ENCODE peak calls at places on chromosomes 11 and 22, in ten cellular contexts. D is tibial nerve, G is fibroblast of lung, P is ovary, L is brain microvascular endothelial cell, I is pancreas, K is mammary epithelial cell, B is lung, M is cardiac muscle cell, Q is lower lobe of right lung. R is an unnamed sample. For H3K27me3, the result is how much of the 10 kb centered on the place peaks cover.

GRCh38 chr11:95229199-95230053 is 1.6 kb downstream of the SESN3 start:
- DNase-seq in D (no peak), G (peak), P (no peak), L (no peak), I (no peak), K (peak), B (no peak), M (peak), Q (no peak), R (no peak)

GRCh38 chr11:82927264-82927880 is 25.8 kb downstream of the DDIAS start:
- DNase-seq in D (peak), G (peak), P (no peak), L (peak), I (no peak), K (peak), B (no peak), M (peak), Q (no peak), R (no peak)

GRCh38 chr11:122036022-122036421 is 80.0 kb downstream of the BLID start:
- DNase-seq in D (no peak), G (peak), P (no peak), L (peak), I (no peak), K (no peak), B (no peak), M (no peak), Q (no peak), R (no peak)

GRCh38 chr11:120413480-120413879 is 77.3 kb downstream of the ARHGEF12 start:
- DNase-seq in D (no peak), G (peak), P (no peak), L (peak), I (no peak), K (peak), B (no peak), M (no peak), Q (no peak), R (no peak)

GRCh38 chr11:122765487-122766131 is 72.7 kb upstream of the CRTAM start:
- DNase-seq in D (no peak), G (no peak), P (no peak), L (no peak), I (no peak), K (peak), B (no peak), M (no peak), Q (no peak), R (no peak)

GRCh38 chr11:59801981-59802638 is 8.5 kb downstream of the MRPL16 start:
- DNase-seq in D (peak), G (peak), P (peak), L (peak), I (no peak), K (peak), B (no peak), M (no peak), Q (no peak), R (no peak)

GRCh38 chr11:2515401-2516275 is 70.8 kb downstream of the KCNQ1 start:
- DNase-seq in D (no peak), G (no peak), P (no peak), L (no peak), I (peak), K (no peak), B (no peak), M (no peak), Q (peak), R (no peak)

GRCh38 chr11:2298795-2299747 is 2.6 kb downstream of the C11orf21 start:
- DNase-seq in D (peak), G (no peak), P (no peak), L (no peak), I (no peak), K (peak), B (peak), M (peak), Q (peak), R (no peak)

GRCh38 chr22:19646383-19646782 is 67.9 kb upstream of the SEPTIN5 start:
- DNase-seq in D (no peak), G (no peak), P (no peak), L (no peak), I (no peak), K (no peak), B (no peak), M (no peak), Q (no peak), R (no peak)

GRCh38 chr11:104968365-104968855 is at the start of gene CASP4:
- DNase-seq in D (peak), G (peak), P (peak), L (peak), I (peak), K (peak), B (peak), M (no peak), Q (no peak), R (no peak)

GRCh38 chr22:45334068-45334467 is 24.3 kb downstream of the FAM118A start:
- DNase-seq in D (no peak), G (peak), P (no peak), L (no peak), I (no peak), K (peak), B (no peak), M (no peak), Q (no peak), R (no peak)

GRCh38 chr11:117976445-117976844 is 9.7 kb upstream of the IL10RA start:
- DNase-seq in D (no peak), G (no peak), P (no peak), L (no peak), I (no peak), K (no peak), B (peak), M (no peak), Q (no peak), R (no peak)

GRCh38 chr11:114284021-114284420 is 12.2 kb upstream of the NNMT start:
- DNase-seq in D (no peak), G (no peak), P (no peak), L (no peak), I (no peak), K (no peak), B (peak), M (no peak), Q (no peak), R (no peak)

GRCh38 chr22:41480397-41480735 is 11.4 kb downstream of the ACO2 start:
- DNase-seq in D (no peak), G (peak), P (no peak), L (peak), I (no peak), K (no peak), B (no peak), M (no peak), Q (no peak), R (no peak)

GRCh38 chr22:48485144-48486135 is 1342.2 kb downstream of the BRD1 start:
- DNase-seq in D (no peak), G (no peak), P (no peak), L (no peak), I (no peak), K (no peak), B (no peak), M (no peak), Q (no peak), R (no peak)

GRCh38 chr11:132024587-132025295 is 654.3 kb downstream of the NTM start:
- DNase-seq in D (no peak), G (peak), P (no peak), L (peak), I (no peak), K (peak), B (no peak), M (no peak), Q (no peak), R (no peak)

GRCh38 chr11:116457336-116458007 is 315.3 kb downstream of the BUD13 start:
- DNase-seq in D (no peak), G (no peak), P (no peak), L (no peak), I (no peak), K (no peak), B (no peak), M (no peak), Q (no peak), R (no peak)

GRCh38 chr22:43298062-43298801 is 44.9 kb downstream of the SCUBE1 start:
- DNase-seq in D (peak), G (no peak), P (no peak), L (no peak), I (no peak), K (no peak), B (no peak), M (no peak), Q (no peak), R (no peak)

GRCh38 chr22:46201059-46201757 is 48.9 kb downstream of the CDPF1 start:
- DNase-seq in D (no peak), G (no peak), P (no peak), L (no peak), I (no peak), K (peak), B (no peak), M (no peak), Q (no peak), R (no peak)

GRCh38 chr22:44479662-44480061 is 18.4 kb downstream of the RTL6 start:
- DNase-seq in D (no peak), G (no peak), P (no peak), L (no peak), I (no peak), K (no peak), B (no peak), M (peak), Q (no peak), R (no peak)

GRCh38 chr22:39325392-39325932 is 6.0 kb upstream of the RPL3 start:
- DNase-seq in D (no peak), G (no peak), P (no peak), L (no peak), I (no peak), K (no peak), B (no peak), M (no peak), Q (no peak), R (no peak)

GRCh38 chr22:27905638-27906037 is 13.4 kb downstream of the PITPNB start:
- DNase-seq in D (no peak), G (no peak), P (no peak), L (no peak), I (no peak), K (no peak), B (no peak), M (no peak), Q (no peak), R (no peak)

DNA sequence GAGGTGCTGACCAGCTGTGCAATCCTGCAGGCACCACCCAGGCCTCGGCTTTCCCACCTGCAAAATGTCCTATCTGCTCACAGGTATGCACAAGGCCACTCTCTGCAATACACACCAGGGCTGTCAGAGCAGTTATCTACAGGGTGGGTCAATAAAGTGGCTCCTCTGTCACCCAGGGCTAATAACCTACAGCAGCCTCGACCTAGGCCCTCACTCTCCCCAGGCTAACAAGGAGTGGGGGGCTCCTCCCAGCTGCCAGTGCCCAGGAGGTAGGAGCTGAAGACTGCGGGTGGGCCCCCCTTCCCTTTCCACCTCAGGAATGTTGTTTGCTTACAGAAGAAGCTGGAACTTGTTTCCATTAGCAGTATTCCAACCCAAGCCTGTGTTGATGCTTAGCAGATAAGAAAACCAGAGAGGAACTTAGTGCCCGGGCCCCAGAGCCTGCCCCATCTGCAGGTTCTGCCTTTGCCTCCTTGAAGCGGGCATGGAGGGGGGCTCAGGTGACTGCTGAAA is 26.8 kb downstream of the MYH9 start:
- DNase-seq in D (no peak), G (peak), P (no peak), L (no peak), I (no peak), K (no peak), B (no peak), M (no peak), Q (no peak), R (no peak)
- H3K27ac ChIP-seq in D (peak), G (peak), P (peak), L (peak), I (peak), K (peak), B (peak), M (peak), Q (peak), R (peak)

DNA sequence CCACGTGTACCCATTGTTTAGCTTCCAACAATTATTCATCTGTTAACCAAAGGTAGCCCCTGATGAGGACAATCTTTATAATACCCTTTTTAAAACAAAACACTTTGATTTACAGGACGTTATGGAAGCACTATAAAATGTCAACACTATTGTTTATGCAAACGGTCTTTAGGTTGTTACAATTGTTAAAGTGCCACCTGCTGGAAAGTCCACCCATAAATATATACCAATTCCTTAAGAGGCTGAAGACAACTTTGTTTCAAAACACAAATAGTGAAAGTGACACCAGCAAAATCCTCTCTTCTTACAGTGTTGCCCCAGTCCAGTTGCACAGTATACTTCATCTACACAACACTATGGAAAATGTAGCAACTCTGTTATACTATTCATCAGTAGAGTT is 68.9 kb upstream of the SLN start:
- DNase-seq in D (no peak), G (no peak), P (no peak), L (no peak), I (no peak), K (no peak), B (no peak), M (no peak), Q (no peak), R (no peak)
- TF ChIP-seq CTCF in D (no peak), G (no peak), P (no peak), L (peak), I (no peak), K (peak), B (no peak), M (no peak), Q (no peak), R (no peak)

GRCh38 chr22:49641770-49642313 is 185.8 kb downstream of the BRD1 start:
- DNase-seq in D (no peak), G (no peak), P (no peak), L (no peak), I (peak), K (no peak), B (no peak), M (no peak), Q (no peak), R (no peak)

GRCh38 chr22:49643998-49644397 is 183.7 kb downstream of the BRD1 start:
- DNase-seq in D (no peak), G (no peak), P (no peak), L (no peak), I (no peak), K (no peak), B (no peak), M (no peak), Q (no peak), R (no peak)

GRCh38 chr22:49642331-49642730 is 185.3 kb downstream of the BRD1 start:
- DNase-seq in D (no peak), G (no peak), P (no peak), L (no peak), I (peak), K (no peak), B (no peak), M (no peak), Q (no peak), R (no peak)

GRCh38 chr22:49643466-49643865 is 184.2 kb downstream of the BRD1 start:
- DNase-seq in D (no peak), G (no peak), P (no peak), L (no peak), I (no peak), K (no peak), B (no peak), M (no peak), Q (no peak), R (no peak)

DNA sequence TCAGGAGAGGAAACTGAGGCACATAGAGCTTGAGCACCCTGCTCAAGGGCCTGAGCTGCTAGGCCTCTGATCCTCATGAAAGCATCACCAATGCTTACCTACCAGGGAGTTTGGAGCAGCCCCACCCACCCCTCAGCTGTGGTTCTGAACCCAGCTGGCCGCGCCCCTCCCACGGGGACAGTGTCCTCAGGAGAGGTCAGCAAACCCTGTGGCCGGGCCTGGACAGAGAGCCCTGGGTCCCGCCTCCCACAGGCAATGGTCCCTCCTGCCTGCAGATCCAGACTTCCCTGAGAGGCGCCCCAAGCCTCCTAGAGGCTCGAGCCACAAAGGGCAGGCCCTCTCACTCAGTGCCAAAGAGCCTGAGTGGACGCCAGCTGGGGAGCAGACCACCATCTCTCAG is 184.9 kb downstream of the BRD1 start:
- DNase-seq in D (no peak), G (no peak), P (no peak), L (no peak), I (no peak), K (no peak), B (no peak), M (no peak), Q (no peak), R (no peak)
- H3K27me3 ChIP-seq in D (under half), G (under half), P (under half), L (under half), I (under half), K (under half), B (under half), M (under half), Q (under half), R (under half)

GRCh38 chr11:84381666-84382065 is 1095.5 kb upstream of the CCDC90B start:
- DNase-seq in D (no peak), G (no peak), P (no peak), L (no peak), I (no peak), K (no peak), B (no peak), M (no peak), Q (no peak), R (no peak)

GRCh38 chr11:84390441-84391078 is 1104.4 kb upstream of the CCDC90B start:
- DNase-seq in D (no peak), G (peak), P (no peak), L (no peak), I (no peak), K (peak), B (no peak), M (peak), Q (no peak), R (no peak)

GRCh38 chr11:84383571-84383970 is 1097.4 kb upstream of the CCDC90B start:
- DNase-seq in D (no peak), G (peak), P (no peak), L (no peak), I (no peak), K (no peak), B (no peak), M (no peak), Q (no peak), R (no peak)

GRCh38 chr11:84384637-84385227 is 1098.6 kb upstream of the CCDC90B start:
- DNase-seq in D (peak), G (peak), P (peak), L (peak), I (peak), K (peak), B (peak), M (peak), Q (no peak), R (no peak)
- H3K27ac ChIP-seq in D (no peak), G (no peak), P (no peak), L (no peak), I (no peak), K (no peak), B (no peak), M (no peak), Q (no peak), R (no peak)

DNA sequence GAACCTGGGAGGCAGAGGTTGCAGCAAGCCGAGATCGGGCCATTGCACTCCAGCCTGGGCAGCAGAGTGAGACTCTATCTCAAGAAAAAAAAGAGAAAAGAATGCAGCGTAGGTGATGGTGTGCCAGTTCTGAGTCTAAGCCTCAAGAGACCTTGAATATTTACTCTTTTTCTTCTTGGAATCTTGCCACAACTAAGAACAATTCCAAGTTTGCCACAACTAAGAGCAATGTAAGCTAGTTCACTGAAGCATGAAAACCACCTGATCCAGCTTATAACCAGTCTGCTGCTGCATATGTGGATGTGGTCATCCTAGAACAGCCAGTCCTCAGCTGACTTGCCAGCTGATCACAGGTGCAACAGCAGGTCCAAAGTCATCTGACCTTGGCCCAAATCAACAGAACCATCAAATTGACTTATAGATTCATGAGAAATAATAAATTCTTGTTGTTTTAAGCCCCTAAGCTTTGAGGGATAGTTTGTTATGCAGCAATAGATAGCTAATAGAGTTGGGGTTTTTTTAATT is 25.4 kb upstream of the SEZ6L start:
- DNase-seq in D (no peak), G (no peak), P (no peak), L (no peak), I (no peak), K (no peak), B (no peak), M (no peak), Q (no peak), R (no peak)
- TF ChIP-seq CTCF in D (no peak), G (no peak), P (no peak), L (no peak), I (no peak), K (no peak), B (no peak), M (no peak), Q (no peak), R (no peak)

GRCh38 chr11:128686045-128686741 is 7.7 kb upstream of the FLI1 start:
- DNase-seq in D (no peak), G (no peak), P (no peak), L (no peak), I (no peak), K (no peak), B (no peak), M (no peak), Q (no peak), R (no peak)

GRCh38 chr11:128687321-128687720 is 6.6 kb upstream of the FLI1 start:
- DNase-seq in D (no peak), G (no peak), P (no peak), L (no peak), I (no peak), K (no peak), B (no peak), M (no peak), Q (peak), R (no peak)

GRCh38 chr11:128685383-128686044 is 8.4 kb upstream of the FLI1 start:
- DNase-seq in D (no peak), G (no peak), P (no peak), L (no peak), I (no peak), K (no peak), B (no peak), M (no peak), Q (no peak), R (no peak)

GRCh38 chr11:128688031-128688713 is 5.7 kb upstream of the FLI1 start:
- DNase-seq in D (no peak), G (no peak), P (no peak), L (no peak), I (no peak), K (no peak), B (no peak), M (no peak), Q (no peak), R (no peak)

GRCh38 chr11:128686745-128687177 is 7.1 kb upstream of the FLI1 start:
- DNase-seq in D (no peak), G (peak), P (no peak), L (peak), I (no peak), K (peak), B (no peak), M (peak), Q (peak), R (peak)
- H3K27me3 ChIP-seq in D (under half), G (half or more), P (under half), L (under half), I (under half), K (under half), B (under half), M (half or more), Q (half or more), R (under half)

GRCh38 chr11:101435406-101435805 is 148.4 kb downstream of the TRPC6 start:
- DNase-seq in D (no peak), G (no peak), P (no peak), L (no peak), I (no peak), K (no peak), B (no peak), M (no peak), Q (no peak), R (no peak)
- H3K27ac ChIP-seq in D (no peak), G (no peak), P (no peak), L (no peak), I (no peak), K (no peak), B (no peak), M (no peak), Q (no peak), R (no peak)

GRCh38 chr11:119373917-119374631 is 7.4 kb downstream of the USP2 start:
- DNase-seq in D (peak), G (peak), P (no peak), L (peak), I (peak), K (peak), B (peak), M (peak), Q (no peak), R (peak)
- TF ChIP-seq CTCF in D (peak), G (peak), P (peak), L (peak), I (peak), K (peak), B (peak), M (peak), Q (peak), R (peak)